ENCODE peak calls at places on chromosomes 1 and 21, in seven cellular contexts. One of them, this sample, is unnamed.
A peak's percentile ranks its signal among the peaks of the same experiment; 100 is the strongest.

GRCh38 chr1:111346089-111346885 is 55.6 kb downstream of the CHIA start:
- DNase-seq in SK-N-SH: peak; percentile 88
- DNase-seq in spleen: peak; percentile 96
- DNase-seq in HepG2: peak; percentile 84
- DNase-seq in stomach: peak; percentile 89
- DNase-seq in endothelial cell of umbilical vein: peak; percentile 81
- DNase-seq in prostate gland: peak; percentile 87
- DNase-seq in this sample: peak; percentile 58

GRCh38 chr1:212814989-212815388 is 23.3 kb downstream of the TATDN3 start:
- DNase-seq in SK-N-SH: peak; percentile 20
- DNase-seq in stomach: no peak
- DNase-seq in endothelial cell of umbilical vein: peak; percentile 27
- DNase-seq in HepG2: peak; percentile 25
- DNase-seq in spleen: no peak
- DNase-seq in prostate gland: peak; percentile 13
- DNase-seq in this sample: no peak

GRCh38 chr1:207603777-207604176 is 41.2 kb upstream of the CR1L start:
- DNase-seq in prostate gland: no peak
- DNase-seq in endothelial cell of umbilical vein: peak; percentile 5
- DNase-seq in spleen: no peak
- DNase-seq in stomach: no peak
- DNase-seq in HepG2: peak; percentile 95
- DNase-seq in SK-N-SH: no peak
- DNase-seq in this sample: no peak

GRCh38 chr1:11316701-11317100 is 43.7 kb downstream of the UBIAD1 start:
- DNase-seq in HepG2: no peak
- DNase-seq in SK-N-SH: no peak
- DNase-seq in spleen: no peak
- DNase-seq in stomach: no peak
- DNase-seq in prostate gland: peak; percentile 63
- DNase-seq in endothelial cell of umbilical vein: no peak
- DNase-seq in this sample: no peak

GRCh38 chr1:185674201-185674600 is 60.0 kb upstream of the HMCN1 start:
- DNase-seq in stomach: no peak
- DNase-seq in SK-N-SH: no peak
- DNase-seq in HepG2: peak; percentile 92
- DNase-seq in endothelial cell of umbilical vein: peak; percentile 74
- DNase-seq in prostate gland: no peak
- DNase-seq in spleen: no peak
- DNase-seq in this sample: no peak

GRCh38 chr1:165896277-165896676 is 68.9 kb downstream of the UCK2 start:
- DNase-seq in stomach: no peak
- DNase-seq in endothelial cell of umbilical vein: peak; percentile 94
- DNase-seq in SK-N-SH: no peak
- DNase-seq in prostate gland: no peak
- DNase-seq in spleen: no peak
- DNase-seq in HepG2: no peak
- DNase-seq in this sample: no peak

GRCh38 chr21:42515708-42516502 is 2.3 kb downstream of the SLC37A1 start:
- DNase-seq in prostate gland: peak; percentile 79
- DNase-seq in HepG2: no peak
- DNase-seq in spleen: no peak
- DNase-seq in SK-N-SH: no peak
- DNase-seq in endothelial cell of umbilical vein: no peak
- DNase-seq in stomach: no peak
- DNase-seq in this sample: peak; percentile 48

GRCh38 chr1:170402451-170403311 is 129.3 kb upstream of the GORAB start:
- DNase-seq in HepG2: no peak
- DNase-seq in spleen: no peak
- DNase-seq in endothelial cell of umbilical vein: no peak
- DNase-seq in stomach: no peak
- DNase-seq in prostate gland: no peak
- DNase-seq in SK-N-SH: no peak
- DNase-seq in this sample: no peak

GRCh38 chr21:40660461-40660860 is 186.5 kb downstream of the DSCAM start:
- DNase-seq in HepG2: no peak
- DNase-seq in prostate gland: no peak
- DNase-seq in spleen: no peak
- DNase-seq in endothelial cell of umbilical vein: no peak
- DNase-seq in stomach: no peak
- DNase-seq in SK-N-SH: no peak
- DNase-seq in this sample: no peak

GRCh38 chr1:169109561-169110134 is 3.2 kb downstream of the ATP1B1 start:
- DNase-seq in endothelial cell of umbilical vein: peak; percentile 68
- DNase-seq in SK-N-SH: peak; percentile 70
- DNase-seq in prostate gland: peak; percentile 53
- DNase-seq in HepG2: peak; percentile 97
- DNase-seq in spleen: no peak
- DNase-seq in stomach: peak; percentile 87
- DNase-seq in this sample: peak; percentile 88

GRCh38 chr1:8941906-8942305 is 3.8 kb upstream of the CA6 start:
- DNase-seq in stomach: no peak
- DNase-seq in endothelial cell of umbilical vein: peak; percentile 76
- DNase-seq in HepG2: peak; percentile 72
- DNase-seq in spleen: no peak
- DNase-seq in SK-N-SH: no peak
- DNase-seq in prostate gland: no peak
- DNase-seq in this sample: peak; percentile 40

GRCh38 chr1:209544098-209544497 is 39.4 kb upstream of the CAMK1G start:
- DNase-seq in SK-N-SH: no peak
- DNase-seq in HepG2: no peak
- DNase-seq in endothelial cell of umbilical vein: no peak
- DNase-seq in stomach: no peak
- DNase-seq in spleen: no peak
- DNase-seq in prostate gland: no peak
- DNase-seq in this sample: no peak

GRCh38 chr1:164726235-164726634 is 167.3 kb downstream of the PBX1 start:
- DNase-seq in HepG2: no peak
- DNase-seq in prostate gland: no peak
- DNase-seq in SK-N-SH: no peak
- DNase-seq in spleen: no peak
- DNase-seq in endothelial cell of umbilical vein: peak; percentile 17
- DNase-seq in stomach: no peak
- DNase-seq in this sample: no peak
- TF ChIP-seq POLR2AphosphoS5 in HepG2: no peak
- TF ChIP-seq POLR2AphosphoS5 in prostate gland: no peak
- TF ChIP-seq POLR2AphosphoS5 in SK-N-SH: no peak
- TF ChIP-seq POLR2AphosphoS5 in spleen: no peak
- TF ChIP-seq POLR2AphosphoS5 in endothelial cell of umbilical vein: no peak
- TF ChIP-seq POLR2AphosphoS5 in stomach: peak; percentile 56
- TF ChIP-seq POLR2AphosphoS5 in this sample: no peak

GRCh38 chr1:51323778-51324177 is 6.6 kb downstream of the TTC39A start:
- DNase-seq in prostate gland: no peak
- DNase-seq in SK-N-SH: no peak
- DNase-seq in spleen: no peak
- DNase-seq in HepG2: no peak
- DNase-seq in endothelial cell of umbilical vein: no peak
- DNase-seq in stomach: no peak
- DNase-seq in this sample: no peak

GRCh38 chr1:51324271-51325010 is 5.9 kb downstream of the TTC39A start:
- DNase-seq in HepG2: no peak
- DNase-seq in stomach: no peak
- DNase-seq in prostate gland: no peak
- DNase-seq in SK-N-SH: no peak
- DNase-seq in spleen: no peak
- DNase-seq in endothelial cell of umbilical vein: no peak
- DNase-seq in this sample: no peak

GRCh38 chr1:51320967-51321923 is 9.1 kb downstream of the TTC39A start:
- DNase-seq in prostate gland: no peak
- DNase-seq in endothelial cell of umbilical vein: no peak
- DNase-seq in stomach: no peak
- DNase-seq in HepG2: no peak
- DNase-seq in SK-N-SH: no peak
- DNase-seq in spleen: peak; percentile 43
- DNase-seq in this sample: no peak

GRCh38 chr1:51322417-51323101 is 7.8 kb downstream of the TTC39A start:
- DNase-seq in stomach: no peak
- DNase-seq in endothelial cell of umbilical vein: no peak
- DNase-seq in SK-N-SH: no peak
- DNase-seq in prostate gland: no peak
- DNase-seq in HepG2: no peak
- DNase-seq in spleen: no peak
- DNase-seq in this sample: no peak

GRCh38 chr1:51321924-51322280 is 8.5 kb downstream of the TTC39A start:
- DNase-seq in prostate gland: no peak
- DNase-seq in spleen: no peak
- DNase-seq in HepG2: no peak
- DNase-seq in endothelial cell of umbilical vein: no peak
- DNase-seq in SK-N-SH: no peak
- DNase-seq in stomach: no peak
- DNase-seq in this sample: no peak
- TF ChIP-seq CTCF in prostate gland: no peak
- TF ChIP-seq CTCF in spleen: no peak
- TF ChIP-seq CTCF in HepG2: no peak
- TF ChIP-seq CTCF in endothelial cell of umbilical vein: no peak
- TF ChIP-seq CTCF in SK-N-SH: no peak
- TF ChIP-seq CTCF in stomach: no peak
- TF ChIP-seq CTCF in this sample: no peak

DNA sequence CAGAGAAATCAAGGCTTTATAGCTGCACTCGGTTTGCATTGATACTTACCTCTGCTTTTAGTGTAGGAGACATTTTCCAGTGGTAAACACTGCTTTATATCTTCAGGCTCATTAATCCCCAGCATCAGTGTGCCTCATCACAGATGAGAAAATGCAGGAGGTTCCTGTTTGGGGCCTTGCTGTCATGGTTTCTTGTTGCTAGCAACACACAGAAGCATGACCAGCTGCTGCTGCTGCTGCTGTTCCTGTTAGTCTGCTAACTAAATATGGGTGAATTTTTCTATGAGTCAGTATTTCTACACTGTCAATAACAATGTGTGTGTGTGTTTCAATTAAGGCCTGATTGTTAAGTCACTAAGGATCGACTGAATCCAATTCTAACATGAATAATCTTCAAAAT is 85.8 kb upstream of the RGS1 start:
- DNase-seq in spleen: no peak
- DNase-seq in SK-N-SH: peak; percentile 51
- DNase-seq in HepG2: no peak
- DNase-seq in endothelial cell of umbilical vein: peak; percentile 95
- DNase-seq in stomach: peak; percentile 50
- DNase-seq in prostate gland: peak; percentile 33
- DNase-seq in this sample: no peak
- TF ChIP-seq POLR2AphosphoS5 in spleen: no peak
- TF ChIP-seq POLR2AphosphoS5 in SK-N-SH: no peak
- TF ChIP-seq POLR2AphosphoS5 in HepG2: no peak
- TF ChIP-seq POLR2AphosphoS5 in endothelial cell of umbilical vein: no peak
- TF ChIP-seq POLR2AphosphoS5 in stomach: peak; percentile 94
- TF ChIP-seq POLR2AphosphoS5 in prostate gland: peak; percentile 59
- TF ChIP-seq POLR2AphosphoS5 in this sample: no peak

DNA sequence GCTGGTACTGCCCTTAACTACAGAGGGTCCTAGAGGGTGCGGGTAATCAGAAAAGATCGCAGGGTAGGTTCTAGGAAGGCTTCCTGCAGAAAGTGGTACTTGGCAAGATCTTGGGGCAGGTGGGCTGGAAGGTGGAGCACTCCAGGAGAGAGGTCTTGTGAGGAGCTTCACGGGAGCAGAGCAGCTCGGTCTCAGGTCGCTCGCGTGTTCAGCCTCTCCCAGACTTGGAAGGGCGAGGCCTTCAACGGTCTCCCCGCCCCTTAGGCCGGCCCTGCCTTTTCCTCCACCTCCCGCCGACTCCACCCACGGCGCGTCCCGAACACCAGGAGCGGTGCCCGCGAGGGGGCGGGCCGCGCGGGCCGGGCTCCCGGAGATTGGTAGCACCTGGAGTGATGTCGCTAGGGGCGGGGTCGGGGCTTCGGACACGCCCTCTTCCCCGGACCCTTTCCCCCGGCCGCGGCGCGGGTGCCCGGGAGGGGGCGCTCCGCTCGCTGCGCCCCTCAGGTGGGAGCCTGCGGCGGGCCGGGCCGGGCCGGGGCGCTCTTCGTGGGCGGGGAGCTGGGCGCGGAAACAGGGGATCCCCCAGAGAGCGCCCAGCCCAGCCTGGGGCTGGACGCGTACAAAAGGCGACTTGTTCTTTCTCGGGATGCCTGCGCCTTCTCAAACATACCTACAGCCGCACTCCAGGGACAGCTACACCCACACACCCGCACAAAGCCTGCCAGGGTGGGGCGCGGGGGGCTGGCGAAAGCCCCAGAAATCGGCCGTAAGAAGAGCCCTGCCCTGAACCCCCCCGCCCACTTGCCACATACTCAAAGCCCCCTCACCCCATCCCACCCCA is 35.5 kb downstream of the AHDC1 start:
- DNase-seq in SK-N-SH: peak; percentile 99
- DNase-seq in stomach: peak; percentile 98
- DNase-seq in endothelial cell of umbilical vein: peak; percentile 91
- DNase-seq in spleen: peak; percentile 98
- DNase-seq in HepG2: peak; percentile 93
- DNase-seq in prostate gland: peak; percentile 97
- DNase-seq in this sample: peak; percentile 89
- TF ChIP-seq CTCF in SK-N-SH: peak; percentile 70
- TF ChIP-seq CTCF in stomach: no peak
- TF ChIP-seq CTCF in endothelial cell of umbilical vein: peak; percentile 79
- TF ChIP-seq CTCF in spleen: peak; percentile 64
- TF ChIP-seq CTCF in HepG2: peak; percentile 78
- TF ChIP-seq CTCF in prostate gland: peak; percentile 91
- TF ChIP-seq CTCF in this sample: peak; percentile 70

GRCh38 chr1:78006491-78006890 is 1.8 kb downstream of the DNAJB4 start:
- DNase-seq in spleen: no peak
- DNase-seq in stomach: no peak
- DNase-seq in SK-N-SH: no peak
- DNase-seq in endothelial cell of umbilical vein: peak; percentile 27
- DNase-seq in prostate gland: no peak
- DNase-seq in HepG2: no peak
- DNase-seq in this sample: no peak
- TF ChIP-seq POLR2AphosphoS5 in spleen: no peak
- TF ChIP-seq POLR2AphosphoS5 in stomach: no peak
- TF ChIP-seq POLR2AphosphoS5 in SK-N-SH: no peak
- TF ChIP-seq POLR2AphosphoS5 in endothelial cell of umbilical vein: no peak
- TF ChIP-seq POLR2AphosphoS5 in prostate gland: no peak
- TF ChIP-seq POLR2AphosphoS5 in HepG2: no peak
- TF ChIP-seq POLR2AphosphoS5 in this sample: no peak

GRCh38 chr1:26109229-26110164 is 2.1 kb upstream of the PDIK1L start:
- DNase-seq in SK-N-SH: no peak
- DNase-seq in spleen: no peak
- DNase-seq in prostate gland: no peak
- DNase-seq in stomach: no peak
- DNase-seq in HepG2: no peak
- DNase-seq in endothelial cell of umbilical vein: no peak
- DNase-seq in this sample: no peak
- TF ChIP-seq CTCF in SK-N-SH: no peak
- TF ChIP-seq CTCF in spleen: no peak
- TF ChIP-seq CTCF in prostate gland: no peak
- TF ChIP-seq CTCF in stomach: no peak
- TF ChIP-seq CTCF in HepG2: no peak
- TF ChIP-seq CTCF in endothelial cell of umbilical vein: no peak
- TF ChIP-seq CTCF in this sample: no peak